ENCODE peak calls at places on chromosome 21, in six cellular contexts. P, I, M, J, H and O are unnamed samples.
A peak's percentile ranks its signal among the peaks of the same experiment; 100 is the strongest.

GRCh38 chr21:29725025-29725736 is 214.6 kb downstream of the GRIK1 start:
- DNase-seq in P (no peak), I (peak; percentile 24), J (no peak), M (no peak), H (no peak), O (no peak)

GRCh38 chr21:46079357-46080170 is 18.3 kb upstream of the COL6A2 start:
- DNase-seq in M (no peak), J (no peak), H (no peak), P (no peak), I (peak; percentile 38), O (no peak)

GRCh38 chr21:46183910-46184624 is at the start of gene SPATC1L:
- DNase-seq in M (peak; percentile 86), H (peak; percentile 41), J (peak; percentile 73), I (peak; percentile 63), P (peak; percentile 71), O (peak; percentile 77)

GRCh38 chr21:41894922-41895557 is 15.9 kb upstream of the PRDM15 start:
- DNase-seq in P (no peak), J (no peak), M (no peak), I (peak; percentile 85), H (no peak), O (no peak)

GRCh38 chr21:17371470-17371869 is 141.4 kb upstream of the CXADR start:
- DNase-seq in P (no peak), H (peak; percentile 80), I (peak; percentile 40), J (no peak), M (no peak), O (no peak)

GRCh38 chr21:46227811-46228344 is 696 bp downstream of the LSS start:
- DNase-seq in J (peak; percentile 41), M (peak; percentile 42), I (no peak), H (peak; percentile 14), P (no peak), O (peak; percentile 56)

GRCh38 chr21:34582506-34583150 is 32.3 kb downstream of the RCAN1 start:
- DNase-seq in H (peak; percentile 88), I (peak; percentile 54), J (peak; percentile 42), P (peak; percentile 14), M (peak; percentile 55), O (peak; percentile 75)

GRCh38 chr21:16708431-16708830 is 804.4 kb upstream of the CXADR start:
- DNase-seq in H (no peak), M (no peak), I (no peak), P (no peak), J (no peak), O (no peak)

GRCh38 chr21:42040411-42041180 is 30.4 kb upstream of the ZBTB21 start:
- DNase-seq in M (no peak), I (peak; percentile 99), J (no peak), H (peak; percentile 99), P (no peak), O (no peak)

GRCh38 chr21:33951276-33952178 is 35.9 kb upstream of the ATP5PO start:
- DNase-seq in I (no peak), J (no peak), P (no peak), H (no peak), M (no peak), O (peak; percentile 46)

GRCh38 chr21:46229133-46229922 is 754 bp upstream of the LSS start:
- DNase-seq in M (no peak), P (peak; percentile 74), H (no peak), J (no peak), I (peak; percentile 37), O (peak; percentile 77)

DNA sequence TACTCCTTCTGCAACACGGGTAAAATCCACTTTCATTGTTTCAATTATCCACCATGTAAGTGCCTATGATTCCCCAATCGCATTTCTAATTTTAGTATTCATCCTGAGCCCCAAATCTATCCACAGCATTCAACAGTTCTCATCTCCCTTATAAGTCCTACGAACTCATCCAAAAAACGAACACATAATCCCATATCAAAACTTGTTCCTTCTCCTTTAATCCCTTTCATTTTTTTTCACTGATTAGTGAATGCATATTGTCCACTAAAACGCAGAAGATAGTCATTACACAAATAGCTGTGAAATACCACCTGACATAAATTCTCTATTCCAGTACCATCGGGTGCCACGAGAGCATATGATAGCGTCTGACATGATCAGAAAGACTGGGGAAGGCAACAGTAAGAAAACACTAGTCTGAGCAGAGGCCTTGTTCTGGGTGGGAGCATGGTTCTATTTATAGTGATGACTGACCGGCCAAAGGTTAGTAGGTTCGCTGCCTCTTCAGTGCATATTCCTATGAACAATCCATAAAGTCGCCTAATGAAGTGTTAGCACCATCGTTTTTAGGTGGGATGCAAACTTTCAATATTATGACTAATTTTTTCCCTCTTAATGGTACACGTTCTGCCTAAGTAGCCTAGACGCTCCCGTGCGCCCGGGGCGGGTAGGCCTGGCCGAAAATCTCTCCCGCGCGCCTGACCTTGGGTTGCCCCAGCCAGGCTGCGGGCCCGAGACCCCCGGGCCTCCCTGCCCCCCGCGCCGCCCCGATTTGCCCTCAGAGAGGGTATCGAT is 648 bp downstream of the ATP5PF start:
- DNase-seq in H (peak; percentile 20), M (no peak), I (peak; percentile 9), J (peak; percentile 41), P (no peak), O (peak; percentile 62)
- H2AFZ ChIP-seq in H (peak overlapping the region; percentile 87), M (peak overlapping the region; percentile 78), I (peak overlapping the region; percentile 85), J (peak overlapping the region; percentile 61), P (peak overlapping the region; percentile 89), O (no peak overlapping the region)

GRCh38 chr21:44350773-44351481 is 2.5 kb upstream of the TRPM2 start:
- DNase-seq in P (no peak), M (no peak), H (no peak), I (no peak), J (no peak), O (no peak)

GRCh38 chr21:44351535-44352252 is 1.7 kb upstream of the TRPM2 start:
- DNase-seq in H (no peak), P (no peak), J (no peak), I (no peak), M (no peak), O (no peak)

GRCh38 chr21:44348861-44349260 is 4.6 kb upstream of the TRPM2 start:
- DNase-seq in I (no peak), J (no peak), H (no peak), M (no peak), P (no peak), O (no peak)

GRCh38 chr21:44349416-44349846 is 4.0 kb upstream of the TRPM2 start:
- DNase-seq in H (no peak), I (no peak), P (no peak), M (no peak), J (no peak), O (no peak)

DNA sequence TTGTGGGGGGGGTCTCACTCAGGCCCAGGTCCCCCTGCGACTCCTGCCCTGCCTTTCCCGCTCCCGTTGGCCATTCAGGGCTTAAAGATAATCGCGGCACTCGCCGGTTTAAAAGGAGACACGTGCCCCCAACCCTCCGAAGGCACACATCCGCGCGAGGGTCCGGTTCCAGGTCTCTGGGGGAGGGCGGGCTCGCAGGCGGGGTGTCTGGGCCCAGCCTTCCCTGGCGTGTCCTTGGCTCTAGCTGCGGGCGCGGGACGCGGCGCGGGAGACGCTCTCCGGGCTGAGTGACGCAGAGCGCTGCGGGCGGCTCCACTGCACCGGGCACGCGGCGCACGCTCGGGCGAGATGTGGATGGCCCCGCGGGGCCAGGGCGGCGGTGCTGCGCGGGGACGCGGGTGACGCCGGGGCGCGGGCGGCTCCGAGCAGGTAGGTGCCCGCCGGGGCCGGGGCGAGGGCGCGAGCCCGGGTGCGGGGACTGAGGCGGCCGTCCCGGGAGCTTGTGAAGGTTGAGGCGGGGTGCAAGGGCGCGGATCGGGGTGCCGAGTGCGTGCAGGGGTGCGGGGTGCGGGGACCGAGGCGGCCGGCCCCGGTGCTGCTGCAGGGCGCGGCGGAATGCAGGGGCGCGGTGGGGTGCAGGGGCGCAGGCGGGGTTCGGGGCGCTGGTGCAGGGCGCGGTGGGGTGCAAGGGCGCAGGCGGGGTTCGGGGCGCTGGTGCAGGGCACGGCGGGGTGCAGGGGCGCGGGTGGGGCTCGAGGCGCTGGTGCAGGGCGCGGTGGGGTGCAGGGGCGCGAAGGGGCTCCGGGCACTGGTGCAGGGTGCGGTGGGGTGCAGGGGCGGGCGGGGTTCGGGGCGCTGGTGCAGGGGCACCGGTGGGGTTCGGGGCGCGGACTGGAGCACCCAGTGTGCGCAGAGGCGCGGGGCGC is 3.3 kb upstream of the TRPM2 start:
- DNase-seq in H (no peak), J (no peak), I (no peak), M (no peak), P (no peak), O (no peak)
- H3K4me3 ChIP-seq in H (no peak overlapping the region), J (no peak overlapping the region), I (no peak overlapping the region), M (no peak overlapping the region), P (no peak overlapping the region), O (no peak overlapping the region)

DNA sequence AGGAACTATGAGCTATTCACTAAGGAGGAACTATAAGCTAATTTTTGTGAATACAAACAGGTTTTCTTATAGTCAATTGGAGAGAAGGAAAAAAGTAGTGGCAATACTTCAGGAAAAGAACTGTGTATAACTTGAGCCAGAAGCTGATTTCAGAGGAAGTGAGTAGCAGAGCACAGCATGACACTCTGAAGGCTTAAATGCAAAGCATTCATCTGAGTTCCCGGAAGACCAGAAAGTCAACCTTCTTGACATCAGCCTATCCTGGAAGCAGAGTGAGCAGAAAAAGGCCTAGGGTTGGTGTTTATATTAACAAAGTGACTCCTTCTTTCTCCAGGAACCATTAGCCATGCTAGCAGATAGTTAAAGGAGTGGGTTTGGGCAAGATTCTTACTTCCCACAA is 545.2 kb downstream of the MRPL39 start:
- DNase-seq in P (no peak), I (no peak), J (no peak), H (no peak), M (peak; percentile 5), O (no peak)
- H2AFZ ChIP-seq in P (no peak overlapping the region), I (no peak overlapping the region), J (no peak overlapping the region), H (no peak overlapping the region), M (no peak overlapping the region), O (peak overlapping the region; percentile 14)

GRCh38 chr21:45017376-45017960 is 56.9 kb upstream of the ADARB1 start:
- DNase-seq in H (no peak), M (no peak), J (no peak), I (no peak), P (no peak), O (no peak)

GRCh38 chr21:45019887-45020537 is 54.4 kb upstream of the ADARB1 start:
- DNase-seq in J (no peak), P (no peak), H (no peak), M (no peak), I (no peak), O (no peak)

GRCh38 chr21:45019076-45019886 is 55.1 kb upstream of the ADARB1 start:
- DNase-seq in H (no peak), M (peak; percentile 68), J (no peak), P (no peak), I (no peak), O (no peak)

GRCh38 chr21:45016491-45017375 is 57.6 kb upstream of the ADARB1 start:
- DNase-seq in I (no peak), J (no peak), M (no peak), P (no peak), H (no peak), O (no peak)

DNA sequence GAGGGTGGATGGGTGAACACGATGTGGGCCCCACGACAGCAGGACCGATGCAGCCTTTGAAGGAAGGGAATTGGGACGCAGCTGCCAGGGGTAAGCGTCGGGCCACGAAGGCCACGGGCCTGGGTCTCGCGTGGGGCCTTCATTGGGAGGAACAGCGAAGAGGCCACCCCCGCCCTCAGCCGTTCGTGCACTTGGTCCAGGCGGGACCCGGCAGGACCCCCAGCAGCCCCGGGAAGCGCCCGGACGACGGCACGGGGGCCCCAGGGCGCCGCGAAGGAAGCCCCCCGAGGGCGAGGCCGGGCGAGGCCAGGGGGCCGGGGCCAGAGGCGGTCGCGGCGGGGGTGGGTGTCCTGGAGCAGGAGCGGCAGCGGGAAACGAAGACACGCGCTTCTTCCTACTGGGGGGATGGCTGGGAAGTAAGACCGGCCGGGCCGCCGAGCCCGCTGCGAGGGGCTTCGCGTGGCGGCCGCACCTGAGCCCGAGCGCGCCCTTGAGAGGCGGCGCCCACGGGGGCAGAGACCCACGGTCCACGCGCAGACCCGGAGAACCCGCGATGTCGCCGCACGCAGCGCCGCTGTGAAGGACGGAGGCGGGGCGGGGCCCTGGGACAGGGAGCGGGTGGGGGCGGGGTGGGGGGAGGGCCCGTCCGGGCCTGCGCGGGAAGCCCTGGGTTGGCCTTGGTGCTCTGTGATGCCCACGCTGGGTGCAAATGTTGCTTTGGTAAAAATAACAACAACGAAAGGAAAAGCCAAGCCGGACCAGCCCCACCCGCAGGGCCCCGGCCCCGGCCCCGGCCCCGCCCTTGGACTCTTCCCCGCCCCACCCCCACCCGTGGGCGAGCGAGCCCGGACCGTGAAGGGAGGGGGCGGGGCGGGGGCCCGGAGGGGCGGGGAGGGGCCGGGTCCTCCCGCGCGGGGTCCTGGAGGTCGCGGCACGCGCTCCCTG is 56.0 kb upstream of the ADARB1 start:
- DNase-seq in P (no peak), M (peak; percentile 25), J (no peak), H (no peak), I (no peak), O (no peak)
- H3K4me3 ChIP-seq in P (peak overlapping the region; percentile 72), M (peak overlapping the region; percentile 40), J (no peak overlapping the region), H (peak overlapping the region; percentile 26), I (peak overlapping the region; percentile 44), O (no peak overlapping the region)